ENCODE peak calls at places on chromosomes 16 and 17, in six cellular contexts. G is A549; N is lower lobe of right lung; U is activated CD8-positive, alpha-beta memory T cell treated with anti-CD3 and anti-CD28 coated beads for 4 hours; Y is endothelial cell; J is cardiac muscle cell. D is an unnamed sample.

GRCh38 chr16:46812781-46813555 is 18.0 kb downstream of the C16orf87 start:
- DNase-seq in G (no peak), N (no peak), U (no peak), Y (no peak), J (no peak), D (no peak)

GRCh38 chr16:21685034-21685455 is 21.3 kb downstream of the OTOA start:
- DNase-seq in G (no peak), N (no peak), U (no peak), Y (peak; percentile 24), J (peak; percentile 62), D (no peak)

GRCh38 chr16:78515421-78515820 is 416.0 kb downstream of the WWOX start:
- DNase-seq in G (no peak), N (no peak), U (no peak), Y (no peak), J (no peak), D (no peak)

GRCh38 chr16:27318399-27319256 is 4.9 kb downstream of the IL4R start:
- DNase-seq in G (no peak), N (peak; percentile 79), U (peak; percentile 19), Y (peak; percentile 24), J (peak; percentile 58), D (peak; percentile 80)

GRCh38 chr17:41464682-41465081 is 2.5 kb downstream of the KRT32 start:
- DNase-seq in G (peak; percentile 50), N (peak; percentile 67), U (no peak), Y (no peak), J (peak; percentile 16), D (no peak)

GRCh38 chr17:48478224-48479013 is 48.4 kb upstream of the SKAP1 start:
- DNase-seq in G (no peak), N (no peak), U (no peak), Y (no peak), J (no peak), D (no peak)

GRCh38 chr16:83973077-83973476 is 5.0 kb downstream of the NECAB2 start:
- DNase-seq in G (no peak), N (peak; percentile 30), U (no peak), Y (no peak), J (no peak), D (peak; percentile 25)

GRCh38 chr16:78415669-78416068 is 316.2 kb downstream of the WWOX start:
- DNase-seq in G (no peak), N (no peak), U (no peak), Y (no peak), J (no peak), D (no peak)

GRCh38 chr16:2178321-2179106 is 17.9 kb downstream of the CASKIN1 start:
- DNase-seq in G (peak; percentile 60), N (no peak), U (no peak), Y (peak; percentile 72), J (peak; percentile 38), D (no peak)

GRCh38 chr17:47197821-47198220 is 8.7 kb upstream of the CDC27 start:
- DNase-seq in G (no peak), N (no peak), U (no peak), Y (no peak), J (no peak), D (no peak)

GRCh38 chr16:83200005-83200779 is 573.4 kb downstream of the CDH13 start:
- DNase-seq in G (peak; percentile 16), N (no peak), U (no peak), Y (no peak), J (peak; percentile 28), D (no peak)

GRCh38 chr17:43020789-43021738 is 1.1 kb downstream of the VAT1 start:
- DNase-seq in G (peak; percentile 70), N (peak; percentile 87), U (no peak), Y (peak; percentile 56), J (peak; percentile 52), D (peak; percentile 82)

GRCh38 chr16:4330277-4330882 is 14.5 kb downstream of the GLIS2 start:
- DNase-seq in G (peak; percentile 72), N (peak; percentile 88), U (peak; percentile 44), Y (peak; percentile 92), J (peak; percentile 83), D (peak; percentile 92)

D was measured in Right ventricle myocardium inferior.